ENCODE peak calls at places on chromosomes 11 and 22, in eight cellular contexts. Q is cardiac muscle cell, U is endothelial cell of umbilical vein, C is kidney epithelial cell, B is transverse colon, G is vagina, W is epithelial cell of esophagus, V is thyroid gland. H is an unnamed sample.

GRCh38 chr11:11931461-11932055 is 76.9 kb downstream of the DKK3 start:
- DNase-seq in V (no peak), C (peak), U (peak), G (no peak), W (peak), B (no peak), Q (peak), H (no peak)

GRCh38 chr11:128686745-128687177 is 7.1 kb upstream of the FLI1 start:
- DNase-seq in B (peak), W (peak), U (peak), G (no peak), C (no peak), Q (peak), V (peak), H (peak)

GRCh38 chr11:76415073-76415472 is 29.7 kb upstream of the EMSY start:
- DNase-seq in G (no peak), C (no peak), B (no peak), Q (no peak), W (no peak), V (peak), U (no peak), H (peak)

GRCh38 chr22:19619144-19620009 is 94.9 kb upstream of the SEPTIN5 start:
- DNase-seq in W (no peak), C (no peak), V (no peak), Q (no peak), G (peak), U (peak), B (no peak), H (no peak)

GRCh38 chr11:119797137-119797611 is 68.2 kb upstream of the NECTIN1 start:
- DNase-seq in G (no peak), V (no peak), Q (peak), C (no peak), B (no peak), U (no peak), W (no peak), H (no peak)

GRCh38 chr22:45602824-45603301 is 68.8 kb upstream of the ATXN10 start:
- DNase-seq in C (no peak), Q (no peak), V (no peak), B (no peak), W (no peak), G (no peak), U (no peak), H (no peak)

GRCh38 chr11:84247931-84248330 is 961.8 kb upstream of the CCDC90B start:
- DNase-seq in U (no peak), G (no peak), V (no peak), C (no peak), W (no peak), Q (no peak), B (no peak), H (no peak)

GRCh38 chr11:73946798-73947458 is 3.9 kb upstream of the DNAJB13 start:
- DNase-seq in U (no peak), C (no peak), G (no peak), W (no peak), B (no peak), V (no peak), Q (no peak), H (no peak)

GRCh38 chr11:111019931-111020381 is 225.6 kb upstream of the POU2AF2 start:
- DNase-seq in W (no peak), G (no peak), C (no peak), Q (no peak), U (no peak), B (no peak), V (no peak), H (no peak)

GRCh38 chr11:86737223-86737622 is 63.1 kb upstream of the PRSS23 start:
- DNase-seq in V (no peak), Q (no peak), W (no peak), B (no peak), G (no peak), U (no peak), C (no peak), H (no peak)

GRCh38 chr11:124793466-124794278 is 6.5 kb downstream of the MSANTD2 start:
- DNase-seq in B (peak), C (no peak), Q (peak), U (peak), W (peak), G (no peak), V (peak), H (peak)

GRCh38 chr22:41286639-41287091 is 678 bp upstream of the RANGAP1 start:
- DNase-seq in B (no peak), V (no peak), U (no peak), C (no peak), G (no peak), W (no peak), Q (no peak), H (peak)

GRCh38 chr11:74185285-74185684 is 14.2 kb downstream of the PPME1 start:
- DNase-seq in W (no peak), G (no peak), U (no peak), C (no peak), B (no peak), V (no peak), Q (no peak), H (no peak)

GRCh38 chr11:122618927-122619326 is 36.6 kb upstream of the UBASH3B start:
- DNase-seq in C (no peak), U (no peak), B (no peak), Q (no peak), V (no peak), G (no peak), W (no peak), H (no peak)

GRCh38 chr11:94731921-94732601 is 36.1 kb upstream of the AMOTL1 start:
- DNase-seq in B (no peak), U (peak), G (no peak), Q (no peak), V (no peak), C (no peak), W (peak), H (no peak)

GRCh38 chr11:100903284-100903683 is 216.2 kb downstream of the ARHGAP42 start:
- DNase-seq in B (no peak), Q (no peak), C (no peak), G (no peak), W (no peak), U (no peak), V (no peak), H (no peak)

GRCh38 chr22:43946391-43946680 is 8.9 kb upstream of the SAMM50 start:
- DNase-seq in V (no peak), U (no peak), B (no peak), C (no peak), G (no peak), W (no peak), Q (peak), H (no peak)

GRCh38 chr11:102431404-102431803 is 21.2 kb downstream of the TMEM123 start:
- DNase-seq in B (no peak), G (no peak), W (no peak), Q (no peak), C (no peak), U (no peak), V (no peak), H (no peak)
- H3K4me3 ChIP-seq in B (no peak), G (no peak), W (no peak), Q (no peak), C (no peak), U (no peak), V (no peak), H (no peak)

DNA sequence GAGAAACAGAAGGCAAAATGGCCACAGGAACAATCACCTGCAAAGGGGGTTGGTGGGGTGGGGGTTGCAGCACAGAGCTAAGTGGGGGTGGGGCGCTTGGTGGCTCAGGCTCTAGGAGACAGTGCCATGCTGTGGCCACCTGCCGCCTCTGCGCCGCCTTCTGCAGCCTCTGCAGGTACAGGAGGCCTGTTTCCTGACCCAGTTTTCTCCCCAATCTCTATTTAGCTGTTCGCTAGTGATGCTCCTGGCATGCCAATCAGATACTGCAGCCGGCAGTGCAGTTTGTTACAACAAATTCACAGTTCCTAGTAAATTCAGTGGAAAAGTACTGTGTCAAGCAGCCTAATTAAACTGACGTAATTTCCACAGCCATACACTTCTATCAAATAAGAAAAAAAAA is 106.4 kb downstream of the SERGEF start:
- DNase-seq in G (no peak), B (no peak), Q (peak), V (no peak), C (no peak), W (peak), U (no peak), H (no peak)
- TF ChIP-seq CTCF in G (no peak), B (peak), Q (no peak), V (no peak), C (peak), W (peak), U (no peak), H (no peak)

GRCh38 chr22:37633693-37634504 is 5.6 kb upstream of the SH3BP1 start:
- DNase-seq in Q (peak), C (peak), B (peak), W (no peak), V (peak), G (no peak), U (peak), H (peak)
- H3K4me3 ChIP-seq in Q (no peak), C (no peak), B (no peak), W (no peak), V (no peak), G (peak), U (no peak), H (no peak)

GRCh38 chr22:22576244-22576988 is 17.4 kb upstream of the PRAME start:
- DNase-seq in V (peak), Q (no peak), G (no peak), U (peak), C (no peak), W (peak), B (peak), H (peak)
- TF ChIP-seq CTCF in V (peak), Q (peak), G (peak), U (peak), C (peak), W (peak), B (peak), H (peak)

DNA sequence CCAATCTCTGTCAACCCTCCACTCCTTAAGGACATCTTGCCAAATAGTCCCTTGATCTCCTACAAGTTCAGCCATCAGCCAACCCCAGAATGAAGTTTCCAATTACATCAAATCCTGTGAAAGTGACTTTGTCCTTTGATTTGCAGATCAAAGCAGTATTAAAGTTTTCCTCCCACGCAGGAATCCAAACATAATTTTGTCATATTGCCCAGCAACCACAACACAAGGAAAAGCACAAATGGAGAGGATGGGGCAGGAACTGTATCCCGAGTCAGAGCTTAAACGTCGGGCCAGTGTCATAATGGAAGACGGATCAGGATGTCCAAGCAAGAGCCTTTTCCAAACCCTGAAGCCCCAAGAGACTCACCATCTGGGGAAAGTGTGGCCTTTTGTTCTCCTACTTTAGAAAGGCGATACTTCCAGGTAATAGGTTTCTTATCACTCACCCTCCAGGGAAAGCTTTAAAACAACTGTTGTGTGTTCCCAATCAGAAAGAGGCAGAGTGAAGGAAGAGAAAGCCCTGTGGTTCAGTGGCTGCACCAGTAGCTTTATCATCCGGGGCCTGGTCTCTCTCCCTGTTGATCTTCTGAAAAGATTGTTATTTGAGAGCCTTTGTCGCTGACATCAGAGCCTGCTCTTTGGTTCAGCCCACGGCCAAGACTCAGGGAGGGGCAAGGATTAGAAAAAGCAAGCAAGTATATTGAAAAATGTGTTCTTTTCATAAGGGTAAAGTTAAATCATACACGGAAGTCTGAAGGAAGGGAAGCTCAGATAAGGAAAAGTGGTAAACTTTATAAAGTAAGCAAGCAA is 41.7 kb downstream of the EXPH5 start:
- DNase-seq in Q (peak), B (no peak), U (no peak), W (no peak), C (no peak), G (peak), V (no peak), H (no peak)
- H3K4me3 ChIP-seq in Q (no peak), B (no peak), U (no peak), W (no peak), C (no peak), G (no peak), V (no peak), H (no peak)

H was measured in body of pancreas.